ENCODE peak calls at places on chromosome 1, in eight cellular contexts. Y, P, M, C, V, R, K and N are unnamed samples.

GRCh38 chr1:50977575-50978143 is 7.6 kb downstream of the CDKN2C start:
- DNase-seq in Y (peak; percentile 47), P (peak; percentile 80), M (peak; percentile 64), C (peak; percentile 77), V (peak; percentile 52), R (peak; percentile 90), K (no peak), N (peak; percentile 82)

GRCh38 chr1:64653466-64653865 is 91.4 kb upstream of the RAVER2 start:
- DNase-seq in Y (no peak), P (no peak), M (no peak), C (no peak), V (no peak), R (no peak), K (no peak), N (no peak)

GRCh38 chr1:100188617-100189016 is 10.6 kb upstream of the LRRC39 start:
- DNase-seq in Y (no peak), P (no peak), M (no peak), C (no peak), V (peak; percentile 73), R (peak; percentile 45), K (peak; percentile 96), N (no peak)

GRCh38 chr1:150388241-150388640 is 24.3 kb downstream of the RPRD2 start:
- DNase-seq in Y (no peak), P (no peak), M (no peak), C (no peak), V (no peak), R (no peak), K (no peak), N (no peak)

GRCh38 chr1:214843281-214843680 is 239.3 kb upstream of the KCNK2 start:
- DNase-seq in Y (peak; percentile 89), P (no peak), M (no peak), C (no peak), V (peak; percentile 70), R (no peak), K (peak; percentile 72), N (no peak)

GRCh38 chr1:105608713-105609112 is 1447.8 kb upstream of the PRMT6 start:
- DNase-seq in Y (peak; percentile 41), P (no peak), M (no peak), C (no peak), V (no peak), R (no peak), K (no peak), N (no peak)

GRCh38 chr1:16073490-16074104 is at the start of gene FAM131C:
- DNase-seq in Y (peak; percentile 54), P (no peak), M (peak; percentile 51), C (no peak), V (no peak), R (peak; percentile 95), K (no peak), N (no peak)

GRCh38 chr1:8312235-8313218 is 5.4 kb upstream of the SLC45A1 start:
- DNase-seq in Y (no peak), P (no peak), M (no peak), C (no peak), V (no peak), R (no peak), K (no peak), N (no peak)

GRCh38 chr1:43396059-43396458 is 6.4 kb downstream of the SZT2 start:
- DNase-seq in Y (peak; percentile 71), P (no peak), M (no peak), C (no peak), V (no peak), R (no peak), K (no peak), N (no peak)

GRCh38 chr1:154418062-154418897 is 13.1 kb downstream of the IL6R start:
- DNase-seq in Y (peak; percentile 99), P (peak; percentile 67), M (no peak), C (peak; percentile 88), V (no peak), R (peak; percentile 49), K (peak; percentile 39), N (peak; percentile 91)

GRCh38 chr1:36653850-36654249 is 171.1 kb upstream of the CSF3R start:
- DNase-seq in Y (peak; percentile 5), P (peak; percentile 24), M (no peak), C (no peak), V (peak; percentile 3), R (no peak), K (no peak), N (no peak)

GRCh38 chr1:57162607-57163235 is 196.9 kb upstream of the C8B start:
- DNase-seq in Y (no peak), P (no peak), M (no peak), C (no peak), V (no peak), R (no peak), K (no peak), N (no peak)

GRCh38 chr1:200038987-200039848 is 11.7 kb downstream of the NR5A2 start:
- DNase-seq in Y (peak; percentile 71), P (no peak), M (peak; percentile 31), C (peak; percentile 72), V (no peak), R (peak; percentile 76), K (no peak), N (peak; percentile 82)

GRCh38 chr1:23581219-23581618 is 21.9 kb upstream of the ID3 start:
- DNase-seq in Y (no peak), P (peak; percentile 67), M (no peak), C (no peak), V (peak; percentile 96), R (peak; percentile 79), K (no peak), N (peak; percentile 85)

GRCh38 chr1:84742653-84743052 is 52.4 kb upstream of the SSX2IP start:
- DNase-seq in Y (peak; percentile 20), P (no peak), M (no peak), C (no peak), V (peak; percentile 18), R (no peak), K (peak; percentile 9), N (no peak)

GRCh38 chr1:209368864-209369598 is 214.5 kb upstream of the CAMK1G start:
- DNase-seq in Y (peak; percentile 99), P (peak; percentile 23), M (no peak), C (no peak), V (peak; percentile 96), R (no peak), K (peak; percentile 96), N (no peak)

GRCh38 chr1:155206891-155207577 is 663 bp downstream of the THBS3 start:
- DNase-seq in Y (peak; percentile 93), P (peak; percentile 86), M (peak; percentile 89), C (peak; percentile 90), V (peak; percentile 74), R (peak; percentile 83), K (peak; percentile 59), N (peak; percentile 90)

GRCh38 chr1:43655953-43656352 is 6.0 kb downstream of the KDM4A start:
- DNase-seq in Y (no peak), P (no peak), M (no peak), C (no peak), V (no peak), R (no peak), K (no peak), N (no peak)

DNA sequence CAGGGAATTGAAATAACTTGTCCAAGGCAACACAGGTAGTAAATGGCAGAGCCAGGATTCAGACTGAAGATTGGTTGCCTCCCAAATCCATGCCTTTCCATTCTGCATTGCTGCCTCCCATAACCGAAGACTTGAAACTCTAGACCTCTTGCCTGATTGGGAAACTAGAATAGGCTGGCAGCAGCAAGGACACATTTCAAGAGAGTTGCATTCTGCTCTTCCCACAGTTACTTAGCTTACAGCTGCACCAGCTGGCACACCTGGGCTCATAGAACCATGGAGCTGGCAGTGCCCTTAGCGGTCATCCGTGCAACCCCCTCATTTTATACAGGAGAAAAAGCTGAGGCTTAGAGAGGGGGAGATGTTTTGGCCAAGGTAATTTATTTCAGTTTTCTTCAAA is 8.0 kb downstream of the TRNAU1AP start:
- DNase-seq in Y (no peak), P (no peak), M (no peak), C (no peak), V (no peak), R (no peak), K (no peak), N (no peak)
- H3K36me3 ChIP-seq in Y (peaks cover 22% of the 10 kb centered on the region), P (peaks cover 98% of the 10 kb centered on the region), M (peaks cover 87% of the 10 kb centered on the region), C (peaks cover 93% of the 10 kb centered on the region), V (peaks cover 42% of the 10 kb centered on the region), R (peaks cover 29% of the 10 kb centered on the region), K (peaks cover 26% of the 10 kb centered on the region), N (peaks cover 21% of the 10 kb centered on the region)

GRCh38 chr1:34923490-34923889 is 6.0 kb downstream of the DLGAP3 start:
- DNase-seq in Y (no peak), P (no peak), M (no peak), C (no peak), V (no peak), R (peak; percentile 3), K (no peak), N (no peak)
- H3K27ac ChIP-seq in Y (no peak overlapping the region), P (no peak overlapping the region), M (no peak overlapping the region), C (no peak overlapping the region), V (no peak overlapping the region), R (no peak overlapping the region), K (no peak overlapping the region), N (no peak overlapping the region)

GRCh38 chr1:201141418-201141817 is 12.9 kb downstream of the TMEM9 start:
- DNase-seq in Y (no peak), P (no peak), M (no peak), C (peak; percentile 30), V (no peak), R (no peak), K (no peak), N (peak; percentile 12)

GRCh38 chr1:201143726-201144635 is 10.3 kb downstream of the TMEM9 start:
- DNase-seq in Y (no peak), P (no peak), M (no peak), C (peak; percentile 52), V (no peak), R (no peak), K (no peak), N (peak; percentile 37)

GRCh38 chr1:201142854-201143725 is 11.2 kb downstream of the TMEM9 start:
- DNase-seq in Y (no peak), P (no peak), M (no peak), C (peak; percentile 53), V (no peak), R (no peak), K (no peak), N (peak; percentile 44)

GRCh38 chr1:201140941-201141260 is 13.4 kb downstream of the TMEM9 start:
- DNase-seq in Y (no peak), P (no peak), M (no peak), C (no peak), V (no peak), R (no peak), K (no peak), N (no peak)

GRCh38 chr1:201142011-201142853 is 12.0 kb downstream of the TMEM9 start:
- DNase-seq in Y (no peak), P (peak; percentile 52), M (no peak), C (peak; percentile 48), V (no peak), R (no peak), K (no peak), N (peak; percentile 53)
- H3K36me3 ChIP-seq in Y (peaks cover 82% of the 10 kb centered on the region), P (peaks cover 93% of the 10 kb centered on the region), M (peaks cover 30% of the 10 kb centered on the region), C (peaks cover 67% of the 10 kb centered on the region), V (peaks cover 71% of the 10 kb centered on the region), R (peaks cover 82% of the 10 kb centered on the region), K (peaks cover 28% of the 10 kb centered on the region), N (peaks cover 36% of the 10 kb centered on the region)

DNA sequence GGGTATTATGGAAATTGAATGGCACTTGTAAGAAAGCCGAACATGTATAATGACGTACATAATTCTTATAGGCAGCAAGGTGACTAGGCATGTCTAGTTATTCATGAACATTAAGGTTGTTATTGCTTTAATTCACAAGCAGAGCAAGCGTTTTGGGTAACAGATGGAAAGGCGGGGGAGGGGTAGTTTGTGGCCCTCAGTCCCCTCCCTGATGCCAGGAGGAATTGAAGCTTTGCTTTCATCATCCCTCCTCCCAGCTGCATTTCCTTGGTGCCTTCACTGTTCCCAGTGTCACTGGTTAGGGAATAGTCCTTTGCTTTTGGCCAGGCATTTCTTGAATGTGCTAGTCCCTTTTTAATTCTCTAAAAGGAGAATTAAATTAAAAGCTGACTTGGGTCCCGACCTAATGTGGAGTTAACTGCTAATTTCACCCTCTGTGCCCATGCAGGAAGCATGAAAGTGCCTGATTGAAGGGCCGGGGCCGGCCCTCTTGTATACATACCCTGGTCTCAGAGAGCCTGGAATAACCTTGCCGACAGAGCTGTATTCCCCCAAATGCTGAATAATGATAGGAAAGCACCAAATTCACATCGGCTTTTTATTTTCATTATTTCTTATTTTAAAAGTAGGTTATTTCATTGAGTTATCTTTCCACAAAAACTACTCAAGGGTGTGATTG is 42.6 kb downstream of the RYR2 start:
- DNase-seq in Y (no peak), P (no peak), M (no peak), C (no peak), V (no peak), R (no peak), K (no peak), N (no peak)
- H3K27ac ChIP-seq in Y (no peak overlapping the region), P (no peak overlapping the region), M (no peak overlapping the region), C (no peak overlapping the region), V (no peak overlapping the region), R (no peak overlapping the region), K (no peak overlapping the region), N (no peak overlapping the region)